ENCODE peak calls at places on chromosomes 7 and 10, in six cellular contexts. X is SK-N-SH, K is H1, O is HepG2, G is K562, S is GM12878. Z is an unnamed sample.

GRCh38 chr10:132293416-132294195 is 14.1 kb downstream of the STK32C start:
- DNase-seq in X (peak; percentile 82), K (no peak), O (no peak), G (no peak), S (no peak), Z (no peak)

GRCh38 chr10:101676573-101676972 is 18.4 kb downstream of the FBXW4 start:
- DNase-seq in X (no peak), K (no peak), O (no peak), G (no peak), S (no peak), Z (no peak)

GRCh38 chr10:1395025-1395981 is 339.1 kb downstream of the WDR37 start:
- DNase-seq in X (peak; percentile 24), K (no peak), O (no peak), G (no peak), S (no peak), Z (no peak)

GRCh38 chr10:102334106-102334505 is 61.4 kb upstream of the NFKB2 start:
- DNase-seq in X (peak; percentile 54), K (no peak), O (no peak), G (no peak), S (no peak), Z (no peak)

GRCh38 chr10:23343591-23344225 is 889 bp downstream of the C10orf67 start:
- DNase-seq in X (peak; percentile 79), K (peak; percentile 89), O (no peak), G (peak; percentile 34), S (no peak), Z (no peak)

GRCh38 chr7:82235710-82236109 is 207.9 kb downstream of the CACNA2D1 start:
- DNase-seq in X (no peak), K (no peak), O (no peak), G (no peak), S (no peak), Z (no peak)

GRCh38 chr7:127158659-127159058 is 94.1 kb downstream of the GRM8 start:
- DNase-seq in X (no peak), K (no peak), O (peak; percentile 1), G (no peak), S (no peak), Z (no peak)

GRCh38 chr10:23459323-23459939 is 20.6 kb downstream of the OTUD1 start:
- DNase-seq in X (no peak), K (peak; percentile 36), O (no peak), G (no peak), S (no peak), Z (no peak)

GRCh38 chr7:44284881-44285541 is 40.4 kb downstream of the CAMK2B start:
- DNase-seq in X (peak; percentile 60), K (peak; percentile 30), O (no peak), G (no peak), S (no peak), Z (no peak)

GRCh38 chr7:70599446-70600190 is 532.3 kb upstream of the GALNT17 start:
- DNase-seq in X (no peak), K (no peak), O (no peak), G (no peak), S (no peak), Z (no peak)

GRCh38 chr7:136868496-136869005 is at the start of gene CHRM2:
- DNase-seq in X (peak; percentile 55), K (peak; percentile 56), O (no peak), G (no peak), S (no peak), Z (no peak)

GRCh38 chr10:53361281-53361680 is 588.7 kb upstream of the MBL2 start:
- DNase-seq in X (no peak), K (no peak), O (peak; percentile 25), G (no peak), S (no peak), Z (no peak)

GRCh38 chr10:73439605-73440298 is 6.4 kb upstream of the MSS51 start:
- DNase-seq in X (no peak), K (no peak), O (no peak), G (no peak), S (no peak), Z (no peak)

GRCh38 chr7:54783952-54784351 is 24.9 kb upstream of the SEC61G start:
- DNase-seq in X (no peak), K (no peak), O (no peak), G (no peak), S (no peak), Z (no peak)

GRCh38 chr7:100148225-100148558 is 526 bp upstream of the LAMTOR4 start:
- DNase-seq in X (no peak), K (no peak), O (no peak), G (no peak), S (no peak), Z (no peak)

GRCh38 chr10:12502526-12503274 is 153.4 kb downstream of the CAMK1D start:
- DNase-seq in X (no peak), K (peak; percentile 35), O (no peak), G (no peak), S (no peak), Z (no peak)

GRCh38 chr10:73910764-73911552 is at the start of gene PLAU:
- DNase-seq in X (peak; percentile 86), K (peak; percentile 82), O (no peak), G (peak; percentile 86), S (no peak), Z (no peak)

GRCh38 chr7:134757938-134758337 is 21.5 kb upstream of the CALD1 start:
- DNase-seq in X (no peak), K (no peak), O (no peak), G (no peak), S (no peak), Z (no peak)

GRCh38 chr10:19638173-19638872 is 177.9 kb upstream of the PLXDC2 start:
- DNase-seq in X (no peak), K (no peak), O (peak; percentile 66), G (no peak), S (no peak), Z (peak; percentile 19)

GRCh38 chr7:55261386-55261770 is 103.8 kb upstream of the LANCL2 start:
- DNase-seq in X (peak; percentile 7), K (peak; percentile 19), O (no peak), G (no peak), S (no peak), Z (no peak)

GRCh38 chr7:87570178-87570577 is 30.5 kb downstream of the ABCB1 start:
- DNase-seq in X (no peak), K (no peak), O (no peak), G (no peak), S (no peak), Z (no peak)

GRCh38 chr7:36396150-36396549 is 6.5 kb downstream of the ANLN start:
- DNase-seq in X (no peak), K (no peak), O (no peak), G (no peak), S (no peak), Z (no peak)

GRCh38 chr7:36390199-36391090 is 783 bp downstream of the ANLN start:
- DNase-seq in X (peak; percentile 90), K (peak; percentile 88), O (peak; percentile 73), G (peak; percentile 86), S (no peak), Z (peak; percentile 65)

GRCh38 chr7:36391436-36392198 is 2.0 kb downstream of the ANLN start:
- DNase-seq in X (no peak), K (no peak), O (no peak), G (no peak), S (peak; percentile 27), Z (peak; percentile 18)

GRCh38 chr7:36395171-36395894 is 5.7 kb downstream of the ANLN start:
- DNase-seq in X (no peak), K (no peak), O (no peak), G (no peak), S (no peak), Z (no peak)

GRCh38 chr7:36393826-36394225 is 4.2 kb downstream of the ANLN start:
- DNase-seq in X (no peak), K (no peak), O (peak; percentile 67), G (no peak), S (no peak), Z (no peak)
- H3K27ac ChIP-seq in X (peak overlapping the region; percentile 87), K (no peak overlapping the region), O (peak overlapping the region; percentile 89), G (peak overlapping the region; percentile 45), S (no peak overlapping the region), Z (no peak overlapping the region)

DNA sequence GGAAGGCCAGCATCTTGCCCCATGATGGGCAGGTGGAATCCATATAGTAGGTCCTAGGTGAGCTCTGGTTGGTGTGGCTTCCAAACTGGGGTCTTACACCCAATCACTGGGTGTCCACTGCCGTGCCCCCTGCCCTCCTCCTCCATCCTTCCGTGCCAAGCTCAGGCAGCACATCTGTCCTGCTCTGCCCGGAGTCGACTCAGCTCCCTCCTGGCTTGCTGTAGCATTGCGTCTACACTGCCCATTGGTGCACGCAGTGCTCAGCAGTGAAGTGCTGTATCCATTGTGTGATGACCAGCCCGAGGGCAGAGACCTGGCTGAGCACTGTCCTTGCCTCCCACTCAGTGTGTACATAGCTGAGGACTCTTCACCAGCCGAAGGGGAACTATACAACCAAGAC is 148.4 kb downstream of the ADAM12 start:
- DNase-seq in X (no peak), K (no peak), O (no peak), G (no peak), S (no peak), Z (no peak)
- TF ChIP-seq GABPA in X (no peak), K (no peak), O (no peak), G (no peak), S (no peak), Z (no peak)

GRCh38 chr10:70333268-70333667 is 49.2 kb downstream of the LRRC20 start:
- DNase-seq in X (no peak), K (no peak), O (no peak), G (no peak), S (no peak), Z (no peak)

GRCh38 chr10:70328987-70329386 is 45.2 kb upstream of the NPFFR1 start:
- DNase-seq in X (no peak), K (no peak), O (no peak), G (no peak), S (no peak), Z (no peak)

GRCh38 chr10:70331160-70331485 is 47.3 kb upstream of the NPFFR1 start:
- DNase-seq in X (no peak), K (no peak), O (no peak), G (no peak), S (no peak), Z (no peak)

GRCh38 chr10:70330671-70331070 is 46.9 kb upstream of the NPFFR1 start:
- DNase-seq in X (no peak), K (no peak), O (no peak), G (no peak), S (no peak), Z (no peak)

DNA sequence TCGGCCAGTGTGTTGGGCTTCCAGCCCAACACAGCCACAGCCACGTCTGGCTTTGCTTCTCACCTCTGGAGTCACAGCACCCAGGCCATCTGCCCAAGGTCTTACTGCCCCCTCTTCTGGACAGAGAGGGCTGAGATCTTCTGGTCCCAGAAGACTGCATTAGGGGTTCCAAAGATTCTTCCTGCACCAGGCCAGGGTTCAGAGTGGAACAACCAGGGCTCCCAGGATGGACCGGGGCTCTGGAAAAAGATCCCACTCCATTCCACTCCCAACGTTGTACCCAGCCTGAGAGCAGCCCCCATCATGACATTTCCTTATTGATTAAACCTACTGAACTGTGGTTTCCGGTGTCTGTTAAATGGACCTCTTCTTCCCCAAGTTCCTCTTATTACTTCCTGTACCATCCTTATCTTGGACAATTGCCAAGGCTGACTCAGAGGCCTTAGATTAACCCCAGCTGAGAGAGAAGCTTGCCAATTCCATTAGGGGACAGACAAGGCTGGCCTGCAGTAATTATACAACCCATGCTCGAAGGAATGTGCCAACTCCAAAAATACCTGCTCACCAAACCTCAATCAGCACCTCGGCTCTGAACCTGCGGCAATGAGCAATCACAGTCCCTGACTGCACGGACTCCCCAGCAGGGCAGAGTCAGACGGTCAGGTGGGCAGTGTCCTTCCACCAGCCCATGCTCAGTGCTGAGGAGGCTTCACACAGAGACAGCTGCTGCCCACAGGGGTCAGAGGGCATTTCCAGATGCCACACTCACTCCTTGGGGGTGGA is 47.9 kb upstream of the NPFFR1 start:
- DNase-seq in X (peak; percentile 79), K (no peak), O (peak; percentile 84), G (peak; percentile 84), S (peak; percentile 72), Z (peak; percentile 94)
- H3K27ac ChIP-seq in X (peak overlapping the region; percentile 65), K (no peak overlapping the region), O (peak overlapping the region; percentile 42), G (peak overlapping the region; percentile 60), S (peak overlapping the region; percentile 43), Z (no peak overlapping the region)

GRCh38 chr10:78457804-78458483 is 424.3 kb downstream of the RPS24 start:
- DNase-seq in X (no peak), K (no peak), O (peak; percentile 49), G (no peak), S (no peak), Z (no peak)
- TF ChIP-seq GABPA in X (no peak), K (no peak), O (no peak), G (no peak), S (no peak), Z (no peak)